ENCODE peak calls at places on chromosomes 2 and 18, in six cellular contexts. S is HepG2, L is SK-N-SH, V is GM12878, D is K562, I is H1. N is an unnamed sample.

GRCh38 chr2:158357699-158358098 is 98.9 kb downstream of the CCDC148 start:
- DNase-seq in S (no peak), L (no peak), V (no peak), D (no peak), I (no peak), N (no peak)

GRCh38 chr2:219914577-219914976 is 287.1 kb downstream of the SLC4A3 start:
- DNase-seq in S (no peak), L (no peak), V (no peak), D (no peak), I (no peak), N (no peak)

GRCh38 chr18:79964330-79965118 is at the start of gene HSBP1L1:
- DNase-seq in S (peak), L (peak), V (no peak), D (no peak), I (peak), N (no peak)

GRCh38 chr2:54864727-54865126 is 141.3 kb downstream of the EML6 start:
- DNase-seq in S (no peak), L (no peak), V (no peak), D (no peak), I (no peak), N (peak)

GRCh38 chr2:75540994-75541393 is 19.7 kb downstream of the EVA1A start:
- DNase-seq in S (no peak), L (no peak), V (no peak), D (no peak), I (no peak), N (no peak)

GRCh38 chr2:211161236-211161635 is 604.8 kb downstream of the CPS1 start:
- DNase-seq in S (no peak), L (no peak), V (no peak), D (no peak), I (no peak), N (no peak)

GRCh38 chr18:10015288-10015701 is 101.5 kb downstream of the VAPA start:
- DNase-seq in S (no peak), L (no peak), V (no peak), D (no peak), I (no peak), N (no peak)

GRCh38 chr2:189221811-189222210 is 42.2 kb upstream of the COL5A2 start:
- DNase-seq in S (no peak), L (no peak), V (no peak), D (no peak), I (no peak), N (no peak)

GRCh38 chr2:171822520-171823297 is 71.3 kb downstream of the SLC25A12 start:
- DNase-seq in S (no peak), L (no peak), V (no peak), D (no peak), I (no peak), N (peak)

GRCh38 chr2:205296959-205297358 is 385.3 kb upstream of the NRP2 start:
- DNase-seq in S (no peak), L (no peak), V (no peak), D (no peak), I (no peak), N (no peak)

GRCh38 chr2:108922141-108922915 is 66.7 kb downstream of the EDAR start:
- DNase-seq in S (no peak), L (no peak), V (no peak), D (no peak), I (no peak), N (no peak)

GRCh38 chr2:141554810-141555209 is 576.0 kb downstream of the LRP1B start:
- DNase-seq in S (peak), L (peak), V (no peak), D (no peak), I (no peak), N (peak)

GRCh38 chr2:233928594-233929351 is 11.6 kb downstream of the TRPM8 start:
- DNase-seq in S (peak), L (peak), V (no peak), D (peak), I (peak), N (peak)

GRCh38 chr18:76489081-76489480 is 6.0 kb downstream of the ZNF516 start:
- DNase-seq in S (no peak), L (no peak), V (no peak), D (no peak), I (no peak), N (no peak)

GRCh38 chr18:76491436-76491800 is 3.6 kb downstream of the ZNF516 start:
- DNase-seq in S (peak), L (peak), V (no peak), D (peak), I (no peak), N (peak)

GRCh38 chr18:76490701-76491171 is 4.3 kb downstream of the ZNF516 start:
- DNase-seq in S (no peak), L (peak), V (no peak), D (no peak), I (no peak), N (no peak)

GRCh38 chr18:76488190-76488589 is 6.9 kb downstream of the ZNF516 start:
- DNase-seq in S (no peak), L (no peak), V (no peak), D (no peak), I (no peak), N (no peak)

DNA sequence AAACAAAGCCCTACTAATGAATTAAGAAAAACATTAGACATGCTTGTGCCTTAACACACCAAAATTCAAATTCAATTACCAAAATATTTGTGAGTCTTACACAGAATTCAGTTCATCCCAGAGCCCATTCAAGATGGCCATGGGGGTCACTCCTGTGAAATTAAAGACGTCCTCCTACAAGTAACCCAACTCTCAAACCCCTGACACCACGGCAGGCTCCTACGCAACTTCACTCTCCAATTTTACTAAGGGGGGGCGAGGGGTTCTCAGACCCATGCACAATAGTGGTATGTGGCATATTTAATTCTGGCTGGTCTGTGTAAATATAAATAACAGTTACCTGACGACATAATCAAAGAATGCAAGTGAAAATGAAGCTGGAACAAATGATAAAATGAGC is 5.0 kb downstream of the ZNF516 start:
- DNase-seq in S (no peak), L (no peak), V (no peak), D (no peak), I (no peak), N (no peak)
- H3K4me3 ChIP-seq in S (peak), L (peak), V (peak), D (no peak), I (peak), N (peak)

GRCh38 chr2:203662963-203663362 is 43.5 kb upstream of the CD28 start:
- DNase-seq in S (no peak), L (peak), V (no peak), D (no peak), I (no peak), N (no peak)
- TF ChIP-seq GABPA in S (no peak), L (no peak), V (no peak), D (no peak), I (no peak), N (no peak)

DNA sequence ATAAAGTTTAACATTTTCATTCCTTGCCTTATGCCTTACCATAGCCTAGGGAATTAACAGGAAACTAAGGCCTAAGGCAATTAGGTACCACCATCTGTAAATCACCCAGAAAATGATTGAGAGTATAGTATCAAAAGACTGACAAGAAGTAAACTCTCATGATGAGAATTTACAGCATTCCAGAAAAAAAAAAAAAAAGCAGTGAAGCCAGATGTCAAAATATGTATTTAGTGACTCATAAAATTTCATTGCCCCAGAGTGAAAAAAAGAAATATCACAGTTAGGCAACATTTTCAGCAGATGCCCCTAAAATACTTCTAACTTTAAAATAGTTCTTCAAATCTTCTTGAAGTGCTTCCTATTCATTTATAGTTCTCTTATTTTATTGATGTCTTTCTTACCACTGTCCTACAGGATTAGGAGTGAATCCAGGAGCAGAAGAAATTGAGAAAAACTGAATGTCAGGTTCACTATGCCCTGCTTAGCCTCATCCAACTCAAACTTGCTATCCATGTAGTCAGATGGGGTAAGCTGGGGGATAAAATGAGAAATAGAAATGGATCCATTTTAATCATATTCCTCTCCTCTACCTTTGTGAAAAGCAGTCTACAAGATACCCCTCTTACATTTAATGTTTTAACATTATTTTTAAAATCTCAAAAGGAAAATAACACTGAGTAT is 57.3 kb upstream of the TANK start:
- DNase-seq in S (no peak), L (no peak), V (no peak), D (no peak), I (no peak), N (no peak)
- H3K4me3 ChIP-seq in S (no peak), L (no peak), V (no peak), D (no peak), I (no peak), N (no peak)

GRCh38 chr2:23658466-23658942 is 268.4 kb downstream of the ATAD2B start:
- DNase-seq in S (peak), L (no peak), V (no peak), D (no peak), I (no peak), N (no peak)
- TF ChIP-seq GABPA in S (peak), L (no peak), V (no peak), D (no peak), I (no peak), N (no peak)

GRCh38 chr2:58428553-58429284 is 187.6 kb upstream of the FANCL start:
- DNase-seq in S (no peak), L (peak), V (no peak), D (no peak), I (peak), N (no peak)

GRCh38 chr2:58425368-58425767 is 184.2 kb upstream of the FANCL start:
- DNase-seq in S (no peak), L (no peak), V (no peak), D (no peak), I (no peak), N (no peak)

GRCh38 chr2:58427572-58428285 is 186.6 kb upstream of the FANCL start:
- DNase-seq in S (peak), L (peak), V (no peak), D (no peak), I (peak), N (no peak)

GRCh38 chr2:58429285-58429874 is 188.3 kb upstream of the FANCL start:
- DNase-seq in S (no peak), L (no peak), V (no peak), D (no peak), I (no peak), N (no peak)

GRCh38 chr2:58428286-58428552 is 187.1 kb upstream of the FANCL start:
- DNase-seq in S (no peak), L (no peak), V (no peak), D (peak), I (peak), N (no peak)
- H3K4me3 ChIP-seq in S (peak), L (peak), V (peak), D (peak), I (peak), N (peak)

GRCh38 chr18:73461038-73461779 is 593.4 kb upstream of the NETO1 start:
- DNase-seq in S (no peak), L (no peak), V (no peak), D (no peak), I (no peak), N (no peak)

GRCh38 chr18:73462092-73462491 is 594.3 kb upstream of the NETO1 start:
- DNase-seq in S (no peak), L (no peak), V (no peak), D (no peak), I (no peak), N (no peak)

GRCh38 chr18:73461780-73462059 is 593.9 kb upstream of the NETO1 start:
- DNase-seq in S (no peak), L (no peak), V (no peak), D (no peak), I (no peak), N (no peak)

GRCh38 chr18:73458186-73458964 is 590.6 kb upstream of the NETO1 start:
- DNase-seq in S (no peak), L (no peak), V (no peak), D (no peak), I (no peak), N (no peak)

DNA sequence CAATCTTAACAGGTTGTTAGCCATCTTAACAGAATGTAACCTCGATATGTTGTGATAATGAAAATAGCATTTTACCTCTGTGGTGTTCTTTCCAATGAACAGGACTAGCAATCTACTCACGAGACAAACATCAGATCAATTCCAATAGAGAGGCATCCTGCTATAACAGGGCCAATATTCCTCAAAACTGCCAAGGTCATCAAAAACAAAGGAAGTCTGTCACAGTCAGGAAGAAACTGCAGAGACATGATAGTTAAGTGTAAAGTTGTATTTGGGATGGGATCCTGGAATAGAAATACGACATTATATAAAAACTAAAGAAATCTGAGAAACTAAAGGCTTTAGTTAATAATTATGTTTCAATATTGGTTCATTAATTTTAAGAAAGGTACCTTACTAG is 588.9 kb upstream of the NETO1 start:
- DNase-seq in S (no peak), L (no peak), V (no peak), D (no peak), I (no peak), N (no peak)
- TF ChIP-seq GABPA in S (no peak), L (no peak), V (no peak), D (no peak), I (no peak), N (no peak)

GRCh38 chr2:74439373-74440004 is 2.2 kb downstream of the RTKN start:
- DNase-seq in S (no peak), L (no peak), V (no peak), D (no peak), I (no peak), N (no peak)

GRCh38 chr2:74440005-74440377 is 1.7 kb downstream of the RTKN start:
- DNase-seq in S (peak), L (peak), V (no peak), D (peak), I (no peak), N (no peak)

GRCh38 chr2:74441690-74442482 is at the start of gene RTKN:
- DNase-seq in S (peak), L (no peak), V (no peak), D (no peak), I (peak), N (no peak)

GRCh38 chr2:74440378-74441110 is 1.2 kb downstream of the RTKN start:
- DNase-seq in S (peak), L (peak), V (no peak), D (peak), I (peak), N (no peak)

DNA sequence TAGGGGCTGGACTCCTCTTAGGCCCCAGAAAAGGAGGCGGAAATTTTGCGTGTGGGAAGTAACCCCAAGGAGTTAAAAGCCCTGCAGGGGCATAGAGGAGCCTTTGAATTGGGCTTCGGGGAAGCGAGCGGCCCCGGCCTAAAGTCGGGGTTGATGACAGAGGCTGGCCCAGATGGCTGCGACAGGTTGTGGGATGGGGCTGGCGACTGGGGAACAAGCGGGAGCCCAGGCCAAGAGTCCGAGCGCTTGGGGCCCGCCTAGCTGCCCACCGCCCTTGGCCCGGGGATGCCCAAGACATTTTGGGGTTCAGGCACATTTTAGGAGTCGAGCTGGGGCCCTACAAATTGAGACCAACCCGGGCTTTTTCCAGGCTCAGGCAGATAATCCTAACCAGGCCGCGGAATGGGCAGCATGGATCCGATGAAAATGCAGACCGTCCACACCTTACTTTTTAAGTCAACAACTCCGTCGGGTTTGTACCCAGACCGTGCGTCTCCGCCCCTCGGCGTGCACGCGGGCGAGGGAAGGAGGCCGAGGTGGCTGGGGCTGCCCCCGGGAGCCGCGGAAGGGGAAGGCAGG is 537 bp downstream of the RTKN start:
- DNase-seq in S (no peak), L (no peak), V (no peak), D (no peak), I (no peak), N (no peak)
- H3K4me3 ChIP-seq in S (peak), L (peak), V (no peak), D (no peak), I (peak), N (no peak)